ENCODE peak calls at places on chromosomes 5 and 9, in nine cellular contexts. S is upper lobe of left lung, L is aorta, I is IMR-90, Y is sigmoid colon, C is breast epithelium, N is fibroblast of lung, O is tibial nerve, G is suprapubic skin. E is an unnamed sample. For H3K9me3 and H3K4me1, the result is how much of the 10 kb centered on the place peaks cover.

GRCh38 chr5:118405650-118406061 is 582.7 kb downstream of the DTWD2 start:
- DNase-seq in S (no peak), L (no peak), I (no peak), Y (no peak), C (no peak), N (no peak), O (no peak), G (no peak), E (peak)

GRCh38 chr9:26243722-26244121 is 565.5 kb upstream of the TUSC1 start:
- DNase-seq in S (no peak), L (no peak), I (peak), Y (no peak), C (no peak), N (peak), O (no peak), G (no peak), E (no peak)

GRCh38 chr5:171957591-171958251 is 48.7 kb downstream of the FBXW11 start:
- DNase-seq in S (no peak), L (no peak), I (no peak), Y (no peak), C (peak), N (peak), O (no peak), G (no peak), E (no peak)

GRCh38 chr9:13860019-13860418 is 453.9 kb downstream of the NFIB start:
- DNase-seq in S (no peak), L (no peak), I (no peak), Y (no peak), C (no peak), N (no peak), O (peak), G (no peak), E (no peak)

GRCh38 chr9:112091805-112092204 is 83.3 kb downstream of the SUSD1 start:
- DNase-seq in S (no peak), L (no peak), I (peak), Y (no peak), C (no peak), N (peak), O (no peak), G (no peak), E (no peak)

GRCh38 chr5:33994845-33995244 is 10.4 kb upstream of the SLC45A2 start:
- DNase-seq in S (no peak), L (no peak), I (peak), Y (no peak), C (no peak), N (peak), O (no peak), G (no peak), E (no peak)

GRCh38 chr9:133529457-133529856 is 4.7 kb upstream of the MYMK start:
- DNase-seq in S (no peak), L (no peak), I (no peak), Y (no peak), C (no peak), N (no peak), O (no peak), G (no peak), E (no peak)

GRCh38 chr5:128637031-128637430 is 99.0 kb upstream of the FBN2 start:
- DNase-seq in S (no peak), L (no peak), I (peak), Y (no peak), C (no peak), N (peak), O (no peak), G (no peak), E (no peak)

DNA sequence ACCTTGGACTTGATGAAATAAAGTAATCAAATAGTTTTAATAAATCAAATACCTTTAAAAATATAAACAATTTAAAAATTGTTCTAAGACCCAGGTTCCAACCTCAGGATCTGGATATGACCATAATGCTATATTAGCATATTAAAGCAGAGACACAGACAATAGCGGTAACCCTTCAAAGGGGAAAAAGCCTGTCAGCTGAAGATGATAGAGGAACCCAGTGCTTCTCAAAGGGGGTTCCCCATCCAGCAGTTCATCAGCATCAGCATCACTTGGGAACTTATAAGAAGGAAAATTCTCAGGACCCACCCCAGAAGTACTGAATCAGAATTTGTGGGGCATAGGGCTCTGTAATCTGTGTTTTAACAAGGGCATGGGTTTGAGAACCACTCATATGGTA is 519.6 kb downstream of the RAB3C start:
- DNase-seq in S (no peak), L (no peak), I (no peak), Y (no peak), C (no peak), N (no peak), O (no peak), G (no peak), E (no peak)
- H3K27ac ChIP-seq in S (no peak), L (no peak), I (no peak), Y (peak), C (no peak), N (no peak), O (no peak), G (no peak), E (no peak)

GRCh38 chr9:136436055-136436634 is 3.5 kb downstream of the INPP5E start:
- DNase-seq in S (no peak), L (no peak), I (no peak), Y (no peak), C (no peak), N (no peak), O (no peak), G (no peak), E (no peak)

GRCh38 chr9:136432591-136432990 is 7.1 kb downstream of the INPP5E start:
- DNase-seq in S (no peak), L (no peak), I (no peak), Y (no peak), C (no peak), N (no peak), O (no peak), G (no peak), E (no peak)

GRCh38 chr9:136433043-136433715 is 6.5 kb downstream of the INPP5E start:
- DNase-seq in S (no peak), L (no peak), I (no peak), Y (no peak), C (no peak), N (no peak), O (no peak), G (no peak), E (no peak)

GRCh38 chr9:136434580-136435169 is 5.0 kb downstream of the INPP5E start:
- DNase-seq in S (no peak), L (no peak), I (no peak), Y (no peak), C (no peak), N (no peak), O (no peak), G (no peak), E (no peak)

GRCh38 chr9:136433849-136434579 is 5.6 kb downstream of the INPP5E start:
- DNase-seq in S (no peak), L (no peak), I (no peak), Y (no peak), C (no peak), N (no peak), O (no peak), G (no peak), E (no peak)
- H3K9me3 ChIP-seq in S (under half), L (under half), I (under half), Y (under half), C (under half), N (under half), O (under half), G (under half), E (under half)

DNA sequence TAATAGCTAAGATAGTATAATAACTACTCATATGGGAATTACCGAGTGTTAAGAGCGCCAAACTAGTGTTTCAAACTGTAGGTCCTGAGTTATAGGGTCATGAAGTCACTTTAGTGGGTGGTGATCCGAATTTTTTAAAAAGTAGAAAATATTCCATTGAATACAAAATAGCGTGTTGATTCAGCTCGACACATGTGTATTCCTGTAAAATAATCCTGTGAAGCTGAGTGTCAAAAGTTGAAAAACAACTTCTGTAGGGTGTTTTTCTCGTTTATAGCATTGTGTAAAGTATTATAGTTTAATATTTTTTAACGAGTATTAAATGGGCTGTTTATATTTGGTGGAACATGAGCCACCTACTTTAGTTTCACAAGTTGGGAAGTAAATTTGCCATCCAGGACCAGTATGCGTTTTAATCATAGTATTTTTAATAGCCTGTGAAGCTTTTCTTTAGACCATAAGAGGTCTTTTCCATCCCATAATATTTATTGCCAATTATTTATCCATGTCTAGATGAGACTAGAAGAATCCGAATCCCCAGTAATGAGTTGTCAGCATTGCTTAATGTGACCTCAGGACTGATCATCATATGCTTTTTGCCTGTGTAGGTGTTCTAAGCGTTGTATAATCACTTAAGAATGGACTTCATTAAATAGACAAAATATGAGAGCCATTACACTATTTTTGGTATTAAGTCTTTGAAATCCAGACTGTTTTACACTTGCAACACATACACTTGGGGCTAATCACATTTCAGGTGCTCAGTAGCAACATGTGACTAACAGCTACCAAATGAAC is 84.1 kb downstream of the PTPDC1 start:
- DNase-seq in S (no peak), L (no peak), I (peak), Y (no peak), C (no peak), N (peak), O (no peak), G (no peak), E (no peak)
- H3K4me1 ChIP-seq in S (half or more), L (under half), I (under half), Y (under half), C (under half), N (under half), O (under half), G (half or more), E (half or more)

GRCh38 chr9:92381780-92382179 is 22.6 kb downstream of the OGN start:
- DNase-seq in S (no peak), L (no peak), I (no peak), Y (no peak), C (no peak), N (no peak), O (no peak), G (no peak), E (no peak)

GRCh38 chr9:92385474-92385873 is 18.9 kb downstream of the OGN start:
- DNase-seq in S (no peak), L (no peak), I (no peak), Y (no peak), C (no peak), N (no peak), O (no peak), G (no peak), E (no peak)

GRCh38 chr9:92384373-92384772 is 20.0 kb downstream of the OGN start:
- DNase-seq in S (no peak), L (no peak), I (peak), Y (no peak), C (no peak), N (peak), O (no peak), G (no peak), E (no peak)

GRCh38 chr9:92385001-92385400 is 19.4 kb downstream of the OGN start:
- DNase-seq in S (no peak), L (no peak), I (no peak), Y (no peak), C (no peak), N (peak), O (no peak), G (no peak), E (no peak)

GRCh38 chr9:92385953-92386352 is 18.4 kb downstream of the OGN start:
- DNase-seq in S (no peak), L (no peak), I (peak), Y (no peak), C (no peak), N (peak), O (no peak), G (no peak), E (no peak)
- H3K27ac ChIP-seq in S (no peak), L (peak), I (no peak), Y (peak), C (peak), N (no peak), O (peak), G (peak), E (peak)

GRCh38 chr9:21902112-21902511 is 92.1 kb downstream of the CDKN2A start:
- DNase-seq in S (no peak), L (no peak), I (peak), Y (no peak), C (no peak), N (peak), O (no peak), G (no peak), E (no peak)
- H3K9me3 ChIP-seq in S (under half), L (under half), I (under half), Y (under half), C (half or more), N (under half), O (half or more), G (under half), E (under half)

GRCh38 chr5:139566611-139567010 is 5.5 kb downstream of the UBE2D2 start:
- DNase-seq in S (no peak), L (no peak), I (no peak), Y (no peak), C (no peak), N (peak), O (no peak), G (no peak), E (no peak)
- H3K4me1 ChIP-seq in S (half or more), L (under half), I (under half), Y (under half), C (under half), N (under half), O (under half), G (half or more), E (under half)

GRCh38 chr9:134591573-134591981 is 50.0 kb upstream of the COL5A1 start:
- DNase-seq in S (no peak), L (no peak), I (no peak), Y (no peak), C (no peak), N (peak), O (no peak), G (no peak), E (peak)

GRCh38 chr9:134592018-134592818 is 49.4 kb upstream of the COL5A1 start:
- DNase-seq in S (no peak), L (peak), I (peak), Y (peak), C (no peak), N (peak), O (peak), G (no peak), E (peak)

GRCh38 chr9:134593286-134593685 is 48.3 kb upstream of the COL5A1 start:
- DNase-seq in S (no peak), L (no peak), I (no peak), Y (no peak), C (no peak), N (no peak), O (no peak), G (no peak), E (no peak)

GRCh38 chr9:134593756-134594375 is 47.7 kb upstream of the COL5A1 start:
- DNase-seq in S (no peak), L (no peak), I (no peak), Y (no peak), C (no peak), N (no peak), O (no peak), G (no peak), E (no peak)

DNA sequence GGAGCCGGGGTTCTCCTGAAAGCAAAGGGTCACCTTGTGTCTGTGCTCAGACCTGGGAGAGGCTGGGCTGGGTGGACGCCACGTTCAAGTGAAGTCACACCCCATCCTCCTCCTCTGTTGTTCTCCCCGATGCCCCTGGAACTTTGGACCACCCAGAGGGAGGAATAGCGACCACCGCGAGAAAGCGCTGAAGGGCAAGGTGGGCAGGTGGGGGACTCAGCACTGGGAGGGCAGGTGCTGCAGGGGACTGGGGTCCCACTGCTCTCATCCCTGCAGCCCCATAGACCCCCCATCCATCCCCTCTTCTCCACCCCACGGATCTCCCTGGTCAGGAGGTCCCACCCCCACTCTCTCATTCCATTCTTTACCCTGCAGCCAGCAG is 48.8 kb upstream of the COL5A1 start:
- DNase-seq in S (no peak), L (no peak), I (no peak), Y (no peak), C (no peak), N (no peak), O (no peak), G (no peak), E (peak)
- H3K27ac ChIP-seq in S (no peak), L (no peak), I (peak), Y (no peak), C (peak), N (peak), O (peak), G (no peak), E (no peak)

GRCh38 chr5:39031041-39031440 is 43.2 kb downstream of the RICTOR start:
- DNase-seq in S (no peak), L (no peak), I (no peak), Y (no peak), C (no peak), N (no peak), O (no peak), G (no peak), E (no peak)
- H3K9me3 ChIP-seq in S (under half), L (under half), I (under half), Y (under half), C (under half), N (under half), O (under half), G (under half), E (under half)

GRCh38 chr5:122915717-122916399 is 70.4 kb downstream of the SNX24 start:
- DNase-seq in S (no peak), L (no peak), I (no peak), Y (no peak), C (no peak), N (no peak), O (no peak), G (no peak), E (no peak)

GRCh38 chr5:122921826-122922225 is 76.4 kb downstream of the SNX24 start:
- DNase-seq in S (no peak), L (no peak), I (no peak), Y (no peak), C (no peak), N (peak), O (no peak), G (no peak), E (no peak)

GRCh38 chr5:122924203-122924602 is 78.8 kb downstream of the SNX24 start:
- DNase-seq in S (no peak), L (peak), I (peak), Y (no peak), C (no peak), N (peak), O (no peak), G (no peak), E (no peak)

GRCh38 chr5:122916490-122916889 is 71.1 kb downstream of the SNX24 start:
- DNase-seq in S (no peak), L (no peak), I (no peak), Y (no peak), C (no peak), N (no peak), O (no peak), G (no peak), E (no peak)

DNA sequence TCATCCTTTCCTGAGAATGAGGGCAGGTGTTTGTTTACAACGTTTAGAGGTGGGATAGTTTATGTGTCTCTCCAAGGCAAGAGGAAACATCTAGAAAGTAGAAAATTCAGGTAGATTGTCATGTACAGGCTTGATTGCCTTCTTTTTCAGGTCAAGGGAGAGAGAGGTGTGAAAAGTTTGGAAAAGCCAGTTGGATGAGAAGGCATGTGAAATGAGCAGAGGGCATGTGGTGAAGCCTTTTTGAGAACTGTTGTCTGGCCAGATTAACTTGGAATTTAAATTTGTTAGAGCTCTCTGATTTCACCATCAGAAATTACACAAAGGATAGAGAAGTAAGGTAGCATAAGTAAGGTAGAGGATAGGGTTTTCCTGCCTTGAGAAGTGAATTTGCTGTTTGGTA is 74.6 kb downstream of the SNX24 start:
- DNase-seq in S (no peak), L (no peak), I (no peak), Y (no peak), C (no peak), N (no peak), O (no peak), G (no peak), E (no peak)
- H3K4me1 ChIP-seq in S (under half), L (under half), I (under half), Y (under half), C (under half), N (under half), O (under half), G (under half), E (under half)

GRCh38 chr5:24819841-24820240 is 175.1 kb upstream of the CDH10 start:
- DNase-seq in S (no peak), L (no peak), I (no peak), Y (no peak), C (no peak), N (peak), O (no peak), G (no peak), E (no peak)

GRCh38 chr5:24823625-24824024 is 178.8 kb upstream of the CDH10 start:
- DNase-seq in S (no peak), L (no peak), I (no peak), Y (no peak), C (no peak), N (no peak), O (no peak), G (no peak), E (no peak)

GRCh38 chr5:24816206-24816605 is 171.4 kb upstream of the CDH10 start:
- DNase-seq in S (no peak), L (no peak), I (no peak), Y (no peak), C (no peak), N (peak), O (no peak), G (no peak), E (no peak)

GRCh38 chr5:24817966-24818365 is 173.2 kb upstream of the CDH10 start:
- DNase-seq in S (no peak), L (no peak), I (no peak), Y (no peak), C (no peak), N (no peak), O (no peak), G (no peak), E (no peak)
- H3K27ac ChIP-seq in S (no peak), L (no peak), I (no peak), Y (no peak), C (no peak), N (no peak), O (no peak), G (no peak), E (no peak)

E was measured in heart left ventricle.